ENCODE peak calls at places on chromosomes 4 and X, in seven cellular contexts. B, Q, U, G, D, K and W are unnamed samples.

GRCh38 chr4:114698256-114698655 is 99.6 kb downstream of the UGT8 start:
- DNase-seq in U (no peak), Q (no peak), D (no peak), G (no peak), K (no peak), B (no peak), W (no peak)

GRCh38 chrX:40116925-40117324 is 19.2 kb upstream of the BCOR start:
- DNase-seq in K (no peak), B (no peak), D (no peak), G (no peak), Q (no peak), U (no peak), W (no peak)

GRCh38 chr4:121189811-121190210 is 25.7 kb upstream of the TNIP3 start:
- DNase-seq in Q (no peak), K (no peak), G (no peak), U (peak), D (no peak), B (no peak), W (no peak)

GRCh38 chr4:174318829-174319764 is 35.4 kb downstream of the CEP44 start:
- DNase-seq in U (no peak), B (peak), Q (peak), K (peak), D (peak), G (no peak), W (peak)

GRCh38 chrX:73916931-73917657 is 354.1 kb downstream of the CHIC1 start:
- DNase-seq in D (peak), K (no peak), U (no peak), G (no peak), Q (no peak), B (no peak), W (peak)

GRCh38 chr4:185730387-185730786 is 81.6 kb downstream of the SORBS2 start:
- DNase-seq in K (no peak), D (peak), Q (no peak), G (no peak), U (no peak), B (peak), W (peak)

GRCh38 chrX:77009691-77010090 is 437.5 kb upstream of the FGF16 start:
- DNase-seq in D (peak), G (no peak), Q (no peak), U (no peak), B (no peak), K (no peak), W (no peak)

GRCh38 chrX:43562372-43562771 is 93.7 kb upstream of the MAOA start:
- DNase-seq in U (no peak), B (no peak), D (no peak), K (no peak), G (no peak), Q (no peak), W (peak)

GRCh38 chr4:67035986-67036385 is 509.3 kb downstream of the CENPC start:
- DNase-seq in U (no peak), G (no peak), K (no peak), Q (no peak), B (peak), D (peak), W (peak)

GRCh38 chr4:16745009-16745408 is 153.4 kb downstream of the LDB2 start:
- DNase-seq in U (no peak), K (no peak), Q (no peak), D (peak), B (no peak), G (no peak), W (peak)

GRCh38 chrX:107324493-107325310 is 118.3 kb downstream of the DNAAF6 start:
- DNase-seq in G (peak), K (no peak), D (peak), B (peak), Q (no peak), U (peak), W (peak)

GRCh38 chr4:26272654-26273307 is 48.0 kb upstream of the RBPJ start:
- DNase-seq in D (no peak), U (no peak), B (no peak), Q (no peak), K (no peak), G (no peak), W (no peak)

GRCh38 chr4:31021008-31021407 is 300.8 kb downstream of the PCDH7 start:
- DNase-seq in D (no peak), Q (no peak), B (no peak), G (no peak), K (no peak), U (no peak), W (no peak)

GRCh38 chrX:14776901-14777300 is 96.0 kb downstream of the FANCB start:
- DNase-seq in K (no peak), Q (no peak), B (no peak), U (no peak), D (peak), G (no peak), W (no peak)